ENCODE peak calls at places on chromosomes 11 and 22, in five cellular contexts. S, H, C, Z and T are unnamed samples.

GRCh38 chr11:111162306-111162705 is 83.2 kb upstream of the POU2AF2 start:
- DNase-seq in S (no peak), H (no peak), C (no peak), Z (no peak), T (no peak)

GRCh38 chr11:11568651-11569229 is 53.1 kb downstream of the GALNT18 start:
- DNase-seq in S (no peak), H (no peak), C (no peak), Z (no peak), T (no peak)

GRCh38 chr22:42074153-42074750 is at the start of gene PHETA2:
- DNase-seq in S (peak; percentile 65), H (peak; percentile 64), C (no peak), Z (no peak), T (peak; percentile 63)

GRCh38 chr22:46581580-46582244 is 38.5 kb upstream of the GRAMD4 start:
- DNase-seq in S (no peak), H (no peak), C (no peak), Z (no peak), T (peak; percentile 59)

GRCh38 chr11:126262216-126262615 is 6.5 kb downstream of the SRPRA start:
- DNase-seq in S (no peak), H (no peak), C (no peak), Z (no peak), T (no peak)

GRCh38 chr22:43346521-43346929 is 3.4 kb upstream of the SCUBE1 start:
- DNase-seq in S (peak; percentile 73), H (no peak), C (peak; percentile 58), Z (peak; percentile 58), T (peak; percentile 61)

GRCh38 chr11:100719362-100719761 is 32.3 kb downstream of the ARHGAP42 start:
- DNase-seq in S (no peak), H (no peak), C (no peak), Z (no peak), T (no peak)

GRCh38 chr11:11533751-11534150 is 88.1 kb downstream of the GALNT18 start:
- DNase-seq in S (no peak), H (no peak), C (no peak), Z (no peak), T (no peak)

GRCh38 chr11:14409891-14410290 is 50.9 kb upstream of the RRAS2 start:
- DNase-seq in S (no peak), H (no peak), C (no peak), Z (no peak), T (no peak)

GRCh38 chr11:32081129-32081641 is 9.7 kb upstream of the RCN1 start:
- DNase-seq in S (no peak), H (peak; percentile 31), C (no peak), Z (peak; percentile 49), T (no peak)

GRCh38 chr11:36000616-36001190 is 56.8 kb downstream of the LDLRAD3 start:
- DNase-seq in S (no peak), H (no peak), C (peak; percentile 63), Z (no peak), T (no peak)

GRCh38 chr22:23522642-23523251 is 57.3 kb downstream of the IGLL1 start:
- DNase-seq in S (peak; percentile 67), H (no peak), C (no peak), Z (no peak), T (no peak)

GRCh38 chr11:112163875-112164521 is at the start of gene IL18:
- DNase-seq in S (no peak), H (no peak), C (peak; percentile 74), Z (no peak), T (peak; percentile 88)

GRCh38 chr11:68683086-68683951 is 1.0 kb upstream of the GAL start:
- DNase-seq in S (no peak), H (no peak), C (no peak), Z (no peak), T (no peak)

GRCh38 chr11:36243641-36244040 is 45.6 kb downstream of the COMMD9 start:
- DNase-seq in S (no peak), H (no peak), C (no peak), Z (no peak), T (no peak)

GRCh38 chr11:5809122-5809519 is 397 bp downstream of the OR52N2 start:
- DNase-seq in S (no peak), H (no peak), C (no peak), Z (peak; percentile 25), T (no peak)

GRCh38 chr22:31935961-31936635 is 8.2 kb upstream of the YWHAH start:
- DNase-seq in S (no peak), H (no peak), C (no peak), Z (no peak), T (no peak)

GRCh38 chr11:14357843-14358728 is 897 bp downstream of the RRAS2 start:
- DNase-seq in S (peak; percentile 83), H (peak; percentile 54), C (peak; percentile 66), Z (peak; percentile 36), T (peak; percentile 73)

GRCh38 chr11:134599180-134599810 is 187.3 kb upstream of the B3GAT1 start:
- DNase-seq in S (no peak), H (no peak), C (no peak), Z (no peak), T (no peak)

GRCh38 chr11:45021692-45022130 is 71.0 kb upstream of the TP53I11 start:
- DNase-seq in S (peak; percentile 33), H (peak; percentile 82), C (peak; percentile 53), Z (peak; percentile 65), T (peak; percentile 24)

GRCh38 chr22:47563406-47564157 is 801.1 kb downstream of the TBC1D22A start:
- DNase-seq in S (no peak), H (no peak), C (no peak), Z (no peak), T (no peak)

GRCh38 chr11:9953994-9954626 is 290.2 kb downstream of the SWAP70 start:
- DNase-seq in S (no peak), H (no peak), C (no peak), Z (no peak), T (no peak)

GRCh38 chr11:108895579-108896480 is 231.0 kb downstream of the DDX10 start:
- DNase-seq in S (no peak), H (no peak), C (no peak), Z (no peak), T (no peak)

GRCh38 chr11:104852811-104853210 is 45.4 kb downstream of the CASP12 start:
- DNase-seq in S (no peak), H (no peak), C (no peak), Z (no peak), T (no peak)

GRCh38 chr11:117870176-117870952 is 6.1 kb downstream of the FXYD6 start:
- DNase-seq in S (peak; percentile 52), H (no peak), C (peak; percentile 14), Z (no peak), T (no peak)

GRCh38 chr22:49013707-49014106 is 814.0 kb downstream of the BRD1 start:
- DNase-seq in S (peak; percentile 8), H (no peak), C (no peak), Z (no peak), T (no peak)

GRCh38 chr11:3006505-3007260 is 14.6 kb upstream of the NAP1L4 start:
- DNase-seq in S (no peak), H (no peak), C (peak; percentile 68), Z (no peak), T (no peak)

GRCh38 chr22:48478529-48479265 is 1349.0 kb downstream of the BRD1 start:
- DNase-seq in S (no peak), H (no peak), C (no peak), Z (no peak), T (no peak)

GRCh38 chr11:25566298-25567200 is 765.4 kb upstream of the ANO3 start:
- DNase-seq in S (no peak), H (peak; percentile 44), C (peak; percentile 50), Z (no peak), T (no peak)

GRCh38 chr11:36492724-36493304 is 17.3 kb downstream of the TRAF6 start:
- DNase-seq in S (peak; percentile 46), H (no peak), C (no peak), Z (peak; percentile 43), T (no peak)

GRCh38 chr11:112856133-112856532 is 105.1 kb upstream of the NCAM1 start:
- DNase-seq in S (no peak), H (no peak), C (no peak), Z (no peak), T (no peak)

GRCh38 chr22:46076651-46077339 is 73.5 kb upstream of the PPARA start:
- DNase-seq in S (no peak), H (peak; percentile 60), C (peak; percentile 57), Z (no peak), T (peak; percentile 28)

GRCh38 chr22:17370036-17370765 is 941 bp downstream of the CECR2 start:
- DNase-seq in S (peak; percentile 32), H (peak; percentile 33), C (no peak), Z (no peak), T (no peak)

GRCh38 chr22:17368144-17368726 is 1.0 kb upstream of the CECR2 start:
- DNase-seq in S (peak; percentile 28), H (no peak), C (no peak), Z (no peak), T (no peak)

GRCh38 chr22:17368727-17369552 is at the start of gene CECR2:
- DNase-seq in S (peak; percentile 54), H (peak; percentile 67), C (peak; percentile 76), Z (peak; percentile 42), T (peak; percentile 21)

GRCh38 chr22:17370766-17371181 is 1.5 kb downstream of the CECR2 start:
- DNase-seq in S (no peak), H (no peak), C (no peak), Z (no peak), T (no peak)

DNA sequence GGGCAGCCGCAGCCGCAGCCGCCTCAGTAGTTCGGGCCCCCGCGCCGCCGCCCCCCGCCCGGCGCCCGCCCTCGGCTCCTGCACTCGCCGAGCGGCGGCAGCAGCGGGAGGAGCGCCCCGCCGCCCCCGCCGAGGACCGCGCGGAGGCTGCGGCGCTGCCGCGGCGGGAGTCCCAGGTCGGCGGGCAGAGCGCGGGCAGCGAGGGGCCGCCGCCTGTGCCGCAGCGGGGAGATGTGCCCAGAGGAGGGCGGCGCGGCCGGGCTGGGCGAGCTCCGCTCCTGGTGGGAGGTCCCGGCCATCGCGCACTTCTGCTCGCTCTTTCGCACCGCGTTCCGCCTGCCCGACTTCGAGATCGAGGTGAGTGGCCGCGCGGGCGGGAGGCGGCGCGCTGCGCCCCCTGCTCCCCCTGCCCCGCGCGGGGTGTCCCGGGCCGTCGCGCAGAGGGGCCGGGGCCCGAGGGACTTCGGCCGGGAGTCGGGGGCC is 334 bp downstream of the CECR2 start:
- DNase-seq in S (peak; percentile 61), H (peak; percentile 55), C (no peak), Z (peak; percentile 41), T (peak; percentile 14)
- H3K4me3 ChIP-seq in S (no peak overlapping the region), H (peak overlapping the region; percentile 68), C (peak overlapping the region; percentile 79), Z (peak overlapping the region; percentile 34), T (peak overlapping the region; percentile 47)

GRCh38 chr11:37907461-37908223 is 1309.6 kb upstream of the RAG2 start:
- DNase-seq in S (no peak), H (peak; percentile 22), C (no peak), Z (no peak), T (no peak)
- H3K4me3 ChIP-seq in S (no peak overlapping the region), H (no peak overlapping the region), C (no peak overlapping the region), Z (no peak overlapping the region), T (no peak overlapping the region)

DNA sequence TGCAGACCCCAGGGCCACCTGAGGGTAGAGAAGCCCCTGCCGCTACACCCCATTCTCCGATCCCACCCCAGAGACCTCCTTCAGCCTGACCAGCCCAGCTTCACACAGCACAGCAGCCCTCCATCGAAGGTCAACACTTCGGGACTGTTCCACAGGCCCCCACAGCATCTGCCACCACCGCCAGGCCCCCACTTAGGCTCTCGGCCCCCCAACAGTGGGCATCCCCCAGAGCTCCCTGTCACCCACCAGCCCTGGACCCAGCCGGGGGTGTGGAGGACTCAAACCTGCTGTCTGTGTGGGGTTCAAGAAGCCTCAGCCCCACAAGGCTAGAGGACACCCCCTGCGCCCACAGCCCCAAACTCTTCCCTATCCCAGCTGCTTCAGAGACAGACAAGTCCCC is 6.2 kb downstream of the SBF1 start:
- DNase-seq in S (no peak), H (no peak), C (no peak), Z (no peak), T (no peak)
- H3K4me3 ChIP-seq in S (no peak overlapping the region), H (no peak overlapping the region), C (no peak overlapping the region), Z (no peak overlapping the region), T (no peak overlapping the region)

GRCh38 chr11:75241036-75241905 is 697 bp downstream of the TPBGL start:
- DNase-seq in S (peak; percentile 98), H (peak; percentile 83), C (peak; percentile 83), Z (peak; percentile 80), T (peak; percentile 87)
- H3K4me3 ChIP-seq in S (peak overlapping the region; percentile 53), H (peak overlapping the region; percentile 58), C (peak overlapping the region; percentile 33), Z (peak overlapping the region; percentile 56), T (peak overlapping the region; percentile 40)